ENCODE peak calls at places on chromosomes 5 and 9, in nine cellular contexts. H is heart left ventricle; G is fibroblast of pulmonary artery; E is HCT116; S is tibial artery; W is fibroblast of lung; Z is heart right ventricle; L is CD8-positive, alpha-beta T cell; X is GM12865. O is an unnamed sample.

GRCh38 chr9:110958846-110959245 is 79.4 kb downstream of the LPAR1 start:
- DNase-seq in E (no peak), L (no peak), Z (no peak), H (no peak), G (no peak), X (no peak), S (no peak), W (peak; percentile 29), O (no peak)

GRCh38 chr5:179858241-179858585 is 404 bp downstream of the MRNIP start:
- DNase-seq in X (peak; percentile 64), E (no peak), G (peak; percentile 14), S (no peak), Z (no peak), L (no peak), H (no peak), W (peak; percentile 34), O (no peak)

GRCh38 chr5:9343146-9343850 is 202.6 kb downstream of the SEMA5A start:
- DNase-seq in X (no peak), Z (no peak), H (no peak), W (peak; percentile 77), E (no peak), G (peak; percentile 36), S (no peak), L (no peak), O (no peak)

GRCh38 chr5:16930487-16930886 is 5.6 kb downstream of the MYO10 start:
- DNase-seq in Z (no peak), G (no peak), E (no peak), L (no peak), X (no peak), S (no peak), W (no peak), H (no peak), O (no peak)

GRCh38 chr5:92838253-92838652 is 742.8 kb downstream of the NR2F1-AS1 start:
- DNase-seq in X (peak; percentile 8), L (no peak), Z (no peak), H (no peak), G (peak; percentile 14), E (peak; percentile 13), W (no peak), S (no peak), O (no peak)

GRCh38 chr5:109486200-109486804 is 76.5 kb upstream of the PJA2 start:
- DNase-seq in S (no peak), W (peak; percentile 52), H (no peak), G (no peak), Z (peak; percentile 13), X (no peak), E (no peak), L (no peak), O (no peak)

GRCh38 chr9:125378778-125379177 is 117.2 kb downstream of the GAPVD1 start:
- DNase-seq in E (no peak), Z (no peak), L (no peak), X (no peak), W (no peak), S (no peak), G (no peak), H (no peak), O (no peak)

GRCh38 chr5:134874831-134875655 is 872 bp downstream of the TXNDC15 start:
- DNase-seq in H (peak; percentile 77), S (peak; percentile 84), G (peak; percentile 84), L (peak; percentile 52), X (peak; percentile 73), Z (peak; percentile 53), E (no peak), W (peak; percentile 88), O (peak; percentile 57)

DNA sequence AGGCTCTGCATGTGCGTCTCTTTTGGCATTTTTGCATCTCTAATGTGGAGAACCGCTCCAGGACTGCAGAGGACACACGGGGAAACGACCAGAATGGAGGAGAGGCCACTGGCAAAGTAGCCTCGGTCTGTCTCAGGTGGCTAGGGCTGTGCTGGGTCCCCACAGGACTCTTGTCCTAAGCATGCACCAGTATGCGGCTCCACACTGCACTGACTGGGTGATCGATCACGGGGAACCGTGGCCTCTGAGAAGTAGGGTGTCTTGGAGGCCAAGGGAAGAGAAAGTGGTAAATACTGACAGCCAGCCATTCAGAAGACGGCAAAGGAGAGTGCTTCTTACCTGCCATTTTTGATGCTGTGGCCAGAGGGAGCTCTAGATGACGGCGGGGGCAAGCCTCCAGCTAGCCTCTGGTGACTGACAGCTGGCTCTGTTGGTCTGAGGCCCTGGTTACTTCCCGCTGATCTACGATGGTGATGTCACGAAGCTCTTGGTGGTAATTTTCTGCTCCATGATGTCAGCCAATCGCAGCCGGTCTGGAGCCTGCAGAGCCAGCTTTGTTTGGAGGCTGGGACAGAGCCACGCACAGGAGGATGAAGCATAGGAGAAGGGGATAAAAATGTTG is 40.4 kb upstream of the GADD45G start:
- DNase-seq in G (peak; percentile 12), E (peak; percentile 82), W (no peak), H (no peak), L (no peak), S (no peak), X (peak; percentile 74), Z (no peak), O (no peak)
- TF ChIP-seq CTCF in G (peak; percentile 9), E (peak; percentile 18), W (peak; percentile 6), H (no peak), L (no peak), S (no peak), X (peak; percentile 41), Z (no peak), O (no peak)

GRCh38 chr9:137303893-137304382 is 1.9 kb upstream of the NRARP start:
- DNase-seq in E (no peak), H (peak; percentile 54), X (no peak), Z (peak; percentile 13), L (no peak), W (no peak), G (no peak), S (no peak), O (no peak)

GRCh38 chr9:137304383-137305059 is 2.5 kb upstream of the NRARP start:
- DNase-seq in H (peak; percentile 60), W (no peak), Z (peak; percentile 16), G (peak; percentile 25), S (peak; percentile 62), L (no peak), X (no peak), E (no peak), O (no peak)

GRCh38 chr9:137306546-137307254 is 4.6 kb upstream of the NRARP start:
- DNase-seq in E (no peak), X (no peak), S (peak; percentile 65), H (peak; percentile 68), G (no peak), L (no peak), Z (peak; percentile 41), W (no peak), O (no peak)

GRCh38 chr9:137305788-137306545 is 3.9 kb upstream of the NRARP start:
- DNase-seq in H (peak; percentile 67), X (no peak), S (no peak), W (no peak), L (no peak), Z (peak; percentile 42), E (no peak), G (no peak), O (no peak)

DNA sequence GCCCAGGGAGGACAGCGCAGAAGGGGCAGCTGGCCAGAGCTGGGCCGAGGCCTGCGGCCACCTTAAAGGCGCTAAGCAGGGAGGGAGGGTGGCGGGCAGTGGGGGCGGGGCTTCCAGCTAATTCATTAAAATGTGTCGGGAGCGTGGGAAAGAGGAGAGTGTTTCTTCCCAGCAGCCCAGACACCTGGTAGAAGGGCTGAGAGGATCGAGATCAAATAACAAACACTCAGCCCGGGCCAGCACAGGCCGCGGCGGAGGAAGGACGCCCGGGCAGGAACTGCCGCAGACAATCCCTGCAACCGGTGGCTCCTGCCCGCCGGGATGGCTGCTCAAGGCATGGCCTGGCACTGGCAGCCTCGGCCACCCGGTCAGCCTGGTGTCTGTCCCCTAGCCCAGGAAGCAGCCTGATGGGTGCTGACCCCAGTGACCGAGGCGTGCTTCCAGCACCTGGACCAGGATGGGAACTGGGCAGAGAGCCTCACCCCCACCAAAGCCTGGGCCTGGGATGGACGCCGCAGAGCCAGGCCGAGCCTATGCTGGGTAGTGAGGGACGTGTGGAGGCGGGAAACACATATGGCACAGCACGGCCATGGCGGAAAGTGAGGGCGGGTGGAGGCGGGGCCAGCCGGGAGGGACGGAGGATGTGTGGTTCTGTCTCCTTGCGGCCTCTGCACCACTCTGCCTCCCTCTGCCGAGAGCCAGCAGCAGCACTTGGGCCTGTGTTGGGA is 3.2 kb upstream of the NRARP start:
- DNase-seq in X (peak; percentile 49), H (peak; percentile 85), G (no peak), E (no peak), L (peak; percentile 75), S (peak; percentile 75), Z (peak; percentile 71), W (peak; percentile 46), O (no peak)
- H3K4me3 ChIP-seq in X (no peak overlapping the region), H (peak overlapping the region; percentile 27), G (no peak overlapping the region), E (no peak overlapping the region), L (no peak overlapping the region), S (peak overlapping the region; percentile 33), Z (peak overlapping the region; percentile 44), W (no peak overlapping the region), O (no peak overlapping the region)

GRCh38 chr5:32703957-32704356 is 7.2 kb upstream of the NPR3 start:
- DNase-seq in W (no peak), G (no peak), H (no peak), Z (no peak), L (no peak), E (no peak), X (no peak), S (no peak), O (no peak)

GRCh38 chr5:32710335-32710858 is 724 bp upstream of the NPR3 start:
- DNase-seq in G (no peak), X (no peak), H (peak; percentile 73), E (no peak), S (peak; percentile 76), L (no peak), W (peak; percentile 18), Z (peak; percentile 45), O (no peak)

GRCh38 chr5:32708949-32709348 is 2.2 kb upstream of the NPR3 start:
- DNase-seq in X (peak; percentile 8), G (no peak), W (no peak), E (no peak), Z (no peak), H (no peak), L (no peak), S (no peak), O (no peak)

GRCh38 chr5:32709789-32710334 is 1.3 kb upstream of the NPR3 start:
- DNase-seq in Z (peak; percentile 68), H (peak; percentile 78), W (peak; percentile 79), S (peak; percentile 87), G (peak; percentile 78), X (peak; percentile 70), E (peak; percentile 53), L (no peak), O (no peak)

GRCh38 chr5:32707394-32707997 is 3.6 kb upstream of the NPR3 start:
- DNase-seq in L (no peak), W (peak; percentile 34), G (peak; percentile 58), X (peak; percentile 23), S (no peak), H (no peak), E (peak; percentile 21), Z (no peak), O (no peak)
- TF ChIP-seq CTCF in L (no peak), W (peak; percentile 53), G (peak; percentile 58), X (peak; percentile 33), S (peak; percentile 58), H (peak; percentile 2), E (peak; percentile 61), Z (peak; percentile 56), O (peak; percentile 9)

GRCh38 chr5:159059722-159060121 is 40.0 kb downstream of the EBF1 start:
- DNase-seq in X (no peak), G (no peak), Z (no peak), H (no peak), E (no peak), S (no peak), W (no peak), L (no peak), O (no peak)

GRCh38 chr5:159061186-159061796 is 38.4 kb downstream of the EBF1 start:
- DNase-seq in S (peak; percentile 81), W (peak; percentile 87), Z (peak; percentile 52), E (no peak), X (no peak), L (no peak), G (peak; percentile 75), H (peak; percentile 74), O (no peak)

GRCh38 chr5:159058928-159059636 is 40.6 kb downstream of the EBF1 start:
- DNase-seq in S (no peak), H (no peak), L (no peak), X (peak; percentile 18), E (no peak), Z (no peak), G (no peak), W (no peak), O (no peak)

GRCh38 chr5:159057426-159057825 is 42.3 kb downstream of the EBF1 start:
- DNase-seq in Z (no peak), L (no peak), X (no peak), S (no peak), W (no peak), G (no peak), H (no peak), E (no peak), O (no peak)

DNA sequence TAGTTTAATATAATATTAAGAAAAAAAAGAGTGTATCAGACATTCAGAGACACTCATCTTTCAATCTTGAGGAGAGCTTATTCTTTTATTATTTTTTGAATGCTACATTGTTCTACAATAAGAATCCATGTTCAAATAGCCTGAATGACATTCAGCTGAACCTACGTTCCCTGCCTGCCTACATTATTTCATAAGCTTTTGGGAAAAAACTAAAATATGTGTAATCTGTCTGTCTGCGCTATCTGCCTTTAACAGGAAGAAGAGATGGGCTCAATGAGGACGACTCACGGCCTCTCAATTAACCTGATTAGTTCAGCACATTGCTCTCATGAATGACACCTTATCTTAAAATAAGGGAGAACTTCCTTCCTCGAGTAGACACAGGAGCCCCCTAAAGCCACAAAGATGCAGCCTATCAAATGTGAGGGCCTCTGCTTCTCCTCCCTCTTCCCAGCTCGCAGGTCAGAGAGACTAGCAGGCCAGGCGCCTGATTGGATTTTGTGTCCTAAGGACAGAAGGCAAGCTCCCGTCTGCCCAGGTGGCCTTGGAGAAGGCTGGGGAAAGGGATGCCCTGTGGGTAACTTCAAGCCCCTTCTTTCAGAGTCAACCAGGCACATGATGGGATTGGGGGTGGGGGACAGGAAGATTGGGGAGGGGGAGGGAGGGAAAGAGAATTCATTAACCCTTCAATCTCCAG is 37.7 kb downstream of the EBF1 start:
- DNase-seq in S (no peak), L (no peak), H (no peak), G (peak; percentile 24), Z (no peak), W (no peak), E (no peak), X (no peak), O (no peak)
- H3K4me3 ChIP-seq in S (peak overlapping the region; percentile 42), L (no peak overlapping the region), H (peak overlapping the region; percentile 6), G (peak overlapping the region; percentile 35), Z (peak overlapping the region; percentile 35), W (peak overlapping the region; percentile 24), E (no peak overlapping the region), X (no peak overlapping the region), O (peak overlapping the region; percentile 0)

O was measured in AG04449.